ENCODE peak calls at places on chromosomes 3 and 15, in seven cellular contexts. U is bronchial epithelial cell, Z is suprapubic skin, H is colonic mucosa, Y is A549, G is brain microvascular endothelial cell, D is left ventricle myocardium inferior. F is an unnamed sample.

GRCh38 chr15:58931985-58932384 is 1.5 kb downstream of the SLTM start:
- DNase-seq in H (peak; percentile 58), D (no peak), U (peak; percentile 25), Y (peak; percentile 22), G (no peak), Z (no peak), F (no peak)

GRCh38 chr3:126130081-126130855 is 46.3 kb upstream of the SLC41A3 start:
- DNase-seq in Y (no peak), H (peak; percentile 32), G (no peak), D (peak; percentile 7), U (no peak), Z (peak; percentile 64), F (peak; percentile 72)

GRCh38 chr15:86797135-86797534 is 717.5 kb downstream of the AGBL1 start:
- DNase-seq in G (no peak), U (no peak), Z (no peak), Y (no peak), H (no peak), D (no peak), F (no peak)

GRCh38 chr3:167740961-167741587 is 5.6 kb downstream of the SERPINI1 start:
- DNase-seq in D (no peak), Z (no peak), Y (peak; percentile 44), H (no peak), U (peak; percentile 46), G (peak; percentile 65), F (no peak)

GRCh38 chr3:39088456-39088855 is 19.0 kb downstream of the GORASP1 start:
- DNase-seq in U (no peak), G (no peak), H (no peak), D (no peak), Y (no peak), Z (no peak), F (no peak)

GRCh38 chr3:40741729-40742128 is 217.0 kb downstream of the ZNF621 start:
- DNase-seq in Z (no peak), H (no peak), U (peak; percentile 17), Y (peak; percentile 6), D (no peak), G (peak; percentile 73), F (no peak)

GRCh38 chr15:97995192-97995591 is 34.7 kb downstream of the ARRDC4 start:
- DNase-seq in Z (no peak), D (no peak), U (peak; percentile 49), H (peak; percentile 63), Y (no peak), G (no peak), F (no peak)

GRCh38 chr15:99916668-99917223 is 183.5 kb upstream of the LYSMD4 start:
- DNase-seq in Y (no peak), U (no peak), Z (no peak), D (no peak), G (no peak), H (no peak), F (no peak)

GRCh38 chr3:151909720-151910405 is 36.4 kb downstream of the SUCNR1 start:
- DNase-seq in Z (no peak), D (no peak), H (no peak), U (peak; percentile 23), G (no peak), Y (no peak), F (no peak)

GRCh38 chr3:189677667-189678066 is 46.5 kb downstream of the TP63 start:
- DNase-seq in Z (no peak), D (no peak), H (no peak), U (no peak), Y (no peak), G (no peak), F (no peak)

GRCh38 chr3:169668957-169669681 is 5.6 kb upstream of the MECOM start:
- DNase-seq in U (peak; percentile 58), D (peak; percentile 76), Z (no peak), H (peak; percentile 83), G (peak; percentile 38), Y (peak; percentile 59), F (no peak)

GRCh38 chr15:79290642-79291275 is 8.2 kb downstream of the ANKRD34C start:
- DNase-seq in Y (no peak), G (no peak), Z (no peak), U (peak; percentile 23), D (no peak), H (no peak), F (no peak)

GRCh38 chr3:133956333-133956732 is 60.7 kb upstream of the RAB6B start:
- DNase-seq in Z (no peak), H (no peak), D (peak; percentile 41), U (no peak), Y (no peak), G (no peak), F (peak; percentile 38)

GRCh38 chr3:134320749-134321148 is 53.5 kb downstream of the AMOTL2 start:
- DNase-seq in U (peak; percentile 85), G (no peak), D (no peak), Z (peak; percentile 73), H (peak; percentile 2), Y (no peak), F (no peak)

GRCh38 chr15:63301088-63301487 is 23.7 kb downstream of the APH1B start:
- DNase-seq in Y (no peak), Z (no peak), G (no peak), H (no peak), U (no peak), D (no peak), F (no peak)

GRCh38 chr3:174859109-174859735 is at the start of gene NAALADL2:
- DNase-seq in H (peak; percentile 33), Y (no peak), G (no peak), Z (no peak), U (peak; percentile 63), D (no peak), F (no peak)

GRCh38 chr15:55434989-55435825 is 26.9 kb downstream of the PIERCE2 start:
- DNase-seq in Y (peak; percentile 71), D (no peak), Z (no peak), U (peak; percentile 58), G (peak; percentile 58), H (peak; percentile 26), F (no peak)

GRCh38 chr3:86961297-86961696 is 29.7 kb downstream of the VGLL3 start:
- DNase-seq in G (no peak), D (no peak), U (no peak), Z (no peak), Y (no peak), H (no peak), F (no peak)

GRCh38 chr15:65791335-65792129 is 561 bp downstream of the DENND4A start:
- DNase-seq in U (no peak), Z (peak; percentile 83), Y (peak; percentile 60), G (peak; percentile 25), D (peak; percentile 60), H (peak; percentile 65), F (no peak)

GRCh38 chr3:177536873-177537272 is 339.6 kb upstream of the TBL1XR1 start:
- DNase-seq in H (no peak), G (no peak), Y (no peak), Z (no peak), U (no peak), D (no peak), F (no peak)

GRCh38 chr3:192496951-192497350 is 230.4 kb downstream of the FGF12 start:
- DNase-seq in G (no peak), D (no peak), H (no peak), Y (no peak), U (no peak), Z (no peak), F (no peak)

DNA sequence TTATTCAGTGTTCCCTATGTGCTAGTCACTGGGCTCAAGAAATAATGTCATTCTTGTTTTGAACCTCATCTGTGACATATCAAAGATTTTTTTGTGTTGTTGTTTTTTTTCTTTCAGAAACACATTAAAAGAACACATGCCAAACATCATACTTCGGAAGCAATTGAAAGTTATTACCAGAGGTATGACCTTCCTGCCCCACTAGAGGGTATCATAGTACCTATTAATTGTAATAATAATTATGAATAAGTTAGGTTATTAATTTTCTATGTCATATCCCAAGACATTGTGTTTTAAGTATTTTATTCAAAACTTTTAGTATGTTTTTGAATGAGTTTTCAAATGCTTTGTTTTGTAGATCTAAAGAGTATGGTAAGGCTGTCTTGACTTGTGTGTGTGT is 65.7 kb downstream of the CDIN1 start:
- DNase-seq in H (no peak), D (no peak), G (no peak), U (peak; percentile 21), Y (peak; percentile 3), Z (no peak), F (no peak)
- TF ChIP-seq CTCF in H (no peak), D (peak; percentile 23), G (no peak), U (no peak), Y (no peak), Z (no peak), F (peak; percentile 62)

GRCh38 chr3:182258538-182259177 is 534.6 kb upstream of the ATP11B start:
- DNase-seq in U (peak; percentile 56), Z (no peak), H (no peak), G (no peak), Y (peak; percentile 54), D (no peak), F (no peak)

GRCh38 chr3:182248349-182248880 is 536.7 kb downstream of the SOX2 start:
- DNase-seq in Z (no peak), Y (no peak), G (no peak), D (no peak), H (peak; percentile 18), U (no peak), F (no peak)

GRCh38 chr3:182255095-182255600 is 538.2 kb upstream of the ATP11B start:
- DNase-seq in Z (no peak), G (no peak), Y (no peak), U (no peak), D (no peak), H (no peak), F (no peak)

GRCh38 chr3:182257361-182257760 is 535.9 kb upstream of the ATP11B start:
- DNase-seq in G (no peak), D (no peak), Y (no peak), Z (no peak), U (peak; percentile 59), H (no peak), F (no peak)

DNA sequence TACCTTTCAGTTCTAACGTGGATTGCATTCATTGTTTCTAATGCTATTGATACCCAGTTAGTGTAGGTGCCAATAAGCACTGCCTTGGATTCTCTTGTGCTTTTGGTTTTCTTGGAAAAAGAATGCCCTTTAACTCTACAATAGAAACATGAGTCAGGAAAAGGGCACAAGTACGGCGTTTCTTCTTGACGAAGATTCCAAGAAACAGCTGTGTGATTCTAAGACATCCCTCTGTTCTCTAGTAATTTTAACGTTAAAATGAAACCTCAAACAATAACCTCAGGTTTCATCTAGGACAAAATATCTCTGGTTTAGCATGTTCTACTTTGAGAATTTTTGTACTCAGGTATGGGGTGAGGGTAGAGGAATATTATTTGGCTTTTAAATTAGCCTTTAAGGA is 540.5 kb upstream of the ATP11B start:
- DNase-seq in U (no peak), H (no peak), G (no peak), Z (no peak), D (no peak), Y (no peak), F (no peak)
- TF ChIP-seq CTCF in U (no peak), H (no peak), G (no peak), Z (no peak), D (no peak), Y (no peak), F (no peak)

GRCh38 chr15:80787238-80787805 is 8.2 kb downstream of the CEMIP start:
- DNase-seq in G (no peak), U (no peak), H (no peak), Z (no peak), Y (no peak), D (no peak), F (no peak)
- TF ChIP-seq CTCF in G (no peak), U (no peak), H (no peak), Z (no peak), Y (no peak), D (no peak), F (peak; percentile 39)

GRCh38 chr3:72839057-72839456 is 9.2 kb downstream of the SHQ1 start:
- DNase-seq in U (no peak), D (no peak), Y (no peak), H (no peak), Z (no peak), G (no peak), F (no peak)
- TF ChIP-seq CTCF in U (no peak), D (no peak), Y (no peak), H (no peak), Z (no peak), G (no peak), F (no peak)